ENCODE peak calls at places on chromosomes 16 and 17, in five cellular contexts. K is CD4-positive, alpha-beta memory T cell; N is stimulated activated CD8-positive, alpha-beta memory T cell treated with anti-CD3 and anti-CD28 coated beads, Interleukin-4, amount 100 ng/mL, for 4 hours; C is RPMI8226; A is NCI-H1092 treated with DMSO at 0.1 percent for 48 hours. Q is an unnamed sample.

GRCh38 chr16:49674255-49674980 is 181.5 kb downstream of the ZNF423 start:
- DNase-seq in C (no peak), K (no peak), N (no peak), A (no peak), Q (no peak)

GRCh38 chr16:90001761-90002503 is 17.3 kb downstream of the DBNDD1 start:
- DNase-seq in K (no peak), A (no peak), N (no peak), C (no peak), Q (peak; percentile 46)

GRCh38 chr17:9120471-9120870 is 99.2 kb downstream of the NTN1 start:
- DNase-seq in C (no peak), N (no peak), K (no peak), A (no peak), Q (no peak)

GRCh38 chr17:64074704-64075484 is 54.5 kb upstream of the ICAM2 start:
- DNase-seq in A (no peak), C (peak; percentile 35), K (no peak), N (no peak), Q (no peak)

GRCh38 chr17:38910325-38910724 is 15.1 kb upstream of the LASP1NB start:
- DNase-seq in C (no peak), N (no peak), A (no peak), K (no peak), Q (no peak)

GRCh38 chr17:9360610-9361571 is 214.7 kb downstream of the STX8 start:
- DNase-seq in N (no peak), A (no peak), C (no peak), K (no peak), Q (peak; percentile 29)

GRCh38 chr17:4072487-4073157 is 70.2 kb downstream of the ZZEF1 start:
- DNase-seq in N (no peak), K (no peak), A (no peak), C (no peak), Q (no peak)

GRCh38 chr17:19418312-19418992 is 7.4 kb downstream of the RNF112 start:
- DNase-seq in K (peak; percentile 6), N (no peak), A (no peak), C (peak; percentile 55), Q (no peak)

GRCh38 chr17:7977805-7978204 is 24.6 kb upstream of the GUCY2D start:
- DNase-seq in N (no peak), C (no peak), A (no peak), K (no peak), Q (no peak)

GRCh38 chr17:48293319-48294192 is 136.5 kb downstream of the SKAP1 start:
- DNase-seq in A (peak; percentile 96), N (no peak), K (no peak), C (no peak), Q (no peak)

GRCh38 chr17:74972107-74972972 is at the start of gene HID1:
- DNase-seq in N (peak; percentile 58), K (peak; percentile 74), C (peak; percentile 86), A (peak; percentile 50), Q (peak; percentile 86)

GRCh38 chr17:76550712-76551615 is 11.1 kb downstream of the PRCD start:
- DNase-seq in A (no peak), K (no peak), N (no peak), C (no peak), Q (peak; percentile 68)

GRCh38 chr16:69595127-69596036 is 29.6 kb downstream of the NFAT5 start:
- DNase-seq in N (no peak), A (no peak), C (no peak), K (no peak), Q (no peak)

GRCh38 chr16:71894229-71894920 is 956 bp upstream of the IST1 start:
- DNase-seq in C (peak; percentile 83), A (peak; percentile 35), N (no peak), K (peak; percentile 47), Q (peak; percentile 80)

GRCh38 chr17:51029568-51030463 is 90.9 kb downstream of the SPAG9 start:
- DNase-seq in A (no peak), N (no peak), C (peak; percentile 43), K (peak; percentile 55), Q (no peak)

GRCh38 chr16:1194665-1195392 is 30.2 kb downstream of the TPSG1 start:
- DNase-seq in C (no peak), A (peak; percentile 5), K (peak; percentile 19), N (no peak), Q (no peak)

GRCh38 chr17:3502466-3502865 is 26.7 kb downstream of the ASPA start:
- DNase-seq in A (no peak), C (no peak), N (no peak), K (no peak), Q (no peak)

GRCh38 chr16:48383877-48384304 is 1.3 kb downstream of the SIAH1 start:
- DNase-seq in C (peak; percentile 40), A (peak; percentile 34), N (no peak), K (no peak), Q (no peak)

GRCh38 chr17:40557531-40558299 is 7.6 kb downstream of the CCR7 start:
- DNase-seq in A (no peak), N (no peak), C (no peak), K (no peak), Q (peak; percentile 43)

GRCh38 chr16:86584726-86585721 is 6.7 kb downstream of the FOXL1 start:
- DNase-seq in N (no peak), C (no peak), K (no peak), A (no peak), Q (no peak)

GRCh38 chr17:4436846-4437245 is 3.1 kb downstream of the SPNS3 start:
- DNase-seq in C (peak; percentile 28), N (no peak), A (no peak), K (no peak), Q (no peak)

GRCh38 chr16:30893744-30894539 is at the start of gene BCL7C:
- DNase-seq in N (peak; percentile 43), C (peak; percentile 96), A (peak; percentile 70), K (peak; percentile 75), Q (peak; percentile 99)

GRCh38 chr16:27965801-27966200 is 97.7 kb downstream of the GSG1L start:
- DNase-seq in C (no peak), K (no peak), N (no peak), A (no peak), Q (no peak)

GRCh38 chr17:27496005-27496404 is 39.8 kb downstream of the KSR1 start:
- DNase-seq in A (no peak), N (no peak), C (no peak), K (no peak), Q (no peak)

GRCh38 chr17:76447931-76448652 is 4.9 kb downstream of the UBE2O start:
- DNase-seq in N (no peak), A (no peak), K (no peak), C (no peak), Q (no peak)

GRCh38 chr17:62892870-62893338 is 73.1 kb upstream of the TANC2 start:
- DNase-seq in N (no peak), A (no peak), K (no peak), C (peak; percentile 53), Q (peak; percentile 90)

GRCh38 chr16:19861811-19862327 is 22.8 kb downstream of the GPRC5B start:
- DNase-seq in C (no peak), A (no peak), K (no peak), N (no peak), Q (no peak)

GRCh38 chr17:40909755-40910154 is 24.7 kb upstream of the KRT20 start:
- DNase-seq in N (no peak), A (no peak), C (no peak), K (peak; percentile 1), Q (no peak)

GRCh38 chr16:71852146-71852545 is 6.4 kb downstream of the ATXN1L start:
- DNase-seq in N (no peak), C (no peak), K (no peak), A (no peak), Q (no peak)

Q was measured in upper lobe of left lung.